ENCODE peak calls at places on chromosome 15, in seven cellular contexts. H, U, Q, X, B, D and V are unnamed samples.
A peak's percentile ranks its signal among the peaks of the same experiment; 100 is the strongest.

GRCh38 chr15:39135989-39136388 is 444.9 kb upstream of the THBS1 start:
- DNase-seq in D (no peak), B (no peak), Q (no peak), X (no peak), U (no peak), H (no peak), V (no peak)

GRCh38 chr15:95563634-95564033 is 766.9 kb upstream of the NR2F2 start:
- DNase-seq in B (no peak), U (no peak), Q (no peak), H (no peak), D (no peak), X (no peak), V (no peak)

GRCh38 chr15:53811530-53811929 is 52.1 kb upstream of the WDR72 start:
- DNase-seq in H (peak; percentile 7), X (no peak), Q (no peak), B (no peak), D (peak; percentile 42), U (no peak), V (no peak)

GRCh38 chr15:87604857-87605446 is 651.6 kb downstream of the NTRK3 start:
- DNase-seq in B (no peak), D (no peak), X (no peak), Q (peak; percentile 41), U (no peak), H (no peak), V (no peak)

GRCh38 chr15:63983071-63983711 is 63.1 kb downstream of the DAPK2 start:
- DNase-seq in X (peak; percentile 71), Q (no peak), B (peak; percentile 65), D (no peak), H (no peak), U (no peak), V (no peak)

GRCh38 chr15:94230436-94230885 is 900 bp upstream of the MCTP2 start:
- DNase-seq in D (no peak), B (no peak), U (no peak), H (no peak), X (no peak), Q (no peak), V (no peak)

GRCh38 chr15:39362832-39363561 is 217.9 kb upstream of the THBS1 start:
- DNase-seq in X (peak; percentile 99), Q (no peak), D (no peak), H (no peak), U (no peak), B (no peak), V (no peak)

GRCh38 chr15:50315814-50316630 is 39.0 kb downstream of the GABPB1 start:
- DNase-seq in Q (no peak), H (peak; percentile 31), D (peak; percentile 42), B (no peak), X (peak; percentile 52), U (no peak), V (peak; percentile 45)

GRCh38 chr15:64623347-64624024 is 151.9 kb downstream of the RBPMS2 start:
- DNase-seq in U (peak; percentile 54), X (no peak), D (no peak), B (no peak), H (no peak), Q (no peak), V (peak; percentile 92)

GRCh38 chr15:55858661-55859060 is 115.7 kb upstream of the PRTG start:
- DNase-seq in B (no peak), U (no peak), D (no peak), H (no peak), Q (no peak), X (no peak), V (no peak)

GRCh38 chr15:63114465-63114864 is 7.2 kb upstream of the LACTB start:
- DNase-seq in D (no peak), U (no peak), B (no peak), H (no peak), Q (no peak), X (peak; percentile 22), V (no peak)

GRCh38 chr15:91126080-91126479 is 26.0 kb downstream of the SV2B start:
- DNase-seq in U (no peak), Q (no peak), B (no peak), X (no peak), D (no peak), H (no peak), V (no peak)

GRCh38 chr15:88389120-88389519 is 78.1 kb downstream of the MRPL46 start:
- DNase-seq in U (no peak), Q (no peak), D (peak; percentile 33), X (no peak), H (no peak), B (no peak), V (no peak)

GRCh38 chr15:41653760-41654159 is 6.4 kb upstream of the MGA start:
- DNase-seq in Q (no peak), U (no peak), D (no peak), X (no peak), B (no peak), H (no peak), V (no peak)

GRCh38 chr15:78854973-78855372 is 17.7 kb upstream of the MORF4L1 start:
- DNase-seq in X (no peak), B (no peak), D (no peak), Q (no peak), U (no peak), H (no peak), V (no peak)

GRCh38 chr15:78855746-78856145 is 16.9 kb upstream of the MORF4L1 start:
- DNase-seq in D (no peak), X (no peak), U (no peak), B (no peak), Q (no peak), H (no peak), V (no peak)

DNA sequence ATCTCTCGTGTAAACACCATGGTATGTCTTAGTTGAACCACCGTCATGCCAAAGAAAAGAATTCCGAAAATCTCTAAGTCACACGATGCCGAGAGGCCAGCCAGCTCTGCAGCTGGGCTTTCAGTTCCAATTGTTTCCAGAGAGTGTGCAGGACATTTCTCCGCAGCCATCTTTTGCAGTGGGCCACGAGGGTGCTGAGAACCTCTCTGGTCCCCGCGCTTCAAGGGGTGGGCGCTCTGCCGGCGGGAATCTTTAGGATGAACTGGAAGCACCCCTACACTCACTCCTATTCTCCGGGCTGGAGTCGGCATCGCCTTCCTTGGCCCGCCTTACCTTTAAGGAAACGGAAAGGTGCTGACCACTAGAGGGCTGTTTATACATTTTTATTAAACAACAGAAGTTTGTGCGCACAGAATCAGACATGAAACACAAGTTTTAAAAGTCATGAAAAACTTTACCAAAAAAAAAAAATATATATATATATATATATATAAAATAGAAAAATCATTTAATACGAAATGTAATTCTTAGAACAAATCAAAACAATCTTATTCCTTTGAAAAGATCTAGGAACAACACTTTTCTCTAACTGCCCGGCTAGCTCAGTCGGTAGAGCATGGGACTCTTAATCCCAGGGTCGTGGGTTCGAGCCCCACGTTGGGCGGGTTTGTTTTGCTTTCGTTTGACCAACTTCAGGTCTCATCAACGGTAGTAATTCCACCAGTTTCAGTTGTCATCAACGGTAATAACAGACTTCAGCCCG is 12.5 kb upstream of the MORF4L1 start:
- DNase-seq in Q (peak; percentile 70), D (peak; percentile 74), X (peak; percentile 76), B (peak; percentile 88), U (peak; percentile 44), H (peak; percentile 79), V (no peak)
- TF ChIP-seq POLR2AphosphoS5 in Q (no peak), D (no peak), X (no peak), B (peak; percentile 74), U (no peak), H (no peak), V (peak; percentile 30)

GRCh38 chr15:67828379-67828968 is 3.2 kb downstream of the SKOR1 start:
- DNase-seq in X (no peak), U (no peak), B (no peak), Q (no peak), D (no peak), H (no peak), V (no peak)

GRCh38 chr15:67826717-67827560 is 1.6 kb downstream of the SKOR1 start:
- DNase-seq in D (no peak), U (no peak), H (no peak), X (no peak), Q (no peak), B (peak; percentile 69), V (no peak)

GRCh38 chr15:67827561-67828378 is 2.5 kb downstream of the SKOR1 start:
- DNase-seq in H (no peak), B (peak; percentile 70), D (no peak), Q (no peak), X (no peak), U (no peak), V (no peak)

GRCh38 chr15:67829647-67830504 is 4.6 kb downstream of the SKOR1 start:
- DNase-seq in U (no peak), D (no peak), B (peak; percentile 52), H (no peak), Q (no peak), X (no peak), V (no peak)

DNA sequence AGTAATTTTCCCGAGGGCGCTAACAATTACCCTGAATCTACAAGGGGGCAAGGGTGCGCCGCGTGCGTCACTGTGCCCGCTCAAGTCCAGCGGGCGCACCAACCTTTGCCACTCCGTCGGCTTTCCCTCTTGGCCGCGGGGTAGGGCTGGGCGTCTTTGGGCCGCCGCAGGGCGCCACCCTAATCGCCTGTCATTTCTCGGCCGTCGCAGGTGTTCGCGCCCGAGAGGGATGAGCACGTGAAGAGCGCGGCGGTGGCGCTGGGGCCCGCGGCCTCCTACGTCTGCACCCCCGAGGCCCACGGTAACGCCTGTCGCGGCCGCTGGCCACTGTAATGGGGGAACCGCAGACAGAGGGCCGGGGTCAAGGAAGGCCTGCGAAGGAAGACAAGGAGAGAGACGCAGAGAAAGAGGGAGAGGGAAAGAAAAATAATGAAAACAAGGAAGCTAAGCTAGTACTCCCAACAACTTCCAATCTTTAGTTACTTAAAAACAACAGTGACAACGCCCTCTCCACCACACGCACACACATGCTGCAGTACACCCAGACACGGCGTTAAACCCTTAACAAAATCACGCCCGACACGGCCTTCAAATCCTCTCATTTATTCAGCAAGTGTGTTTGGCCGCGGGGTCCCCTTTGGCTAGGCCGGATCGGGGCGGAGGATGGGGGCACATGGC is 3.8 kb downstream of the SKOR1 start:
- DNase-seq in U (no peak), X (no peak), H (no peak), D (no peak), B (peak; percentile 55), Q (no peak), V (no peak)
- TF ChIP-seq EZH2 in U (no peak), X (peak; percentile 84), H (no peak), D (no peak), B (peak; percentile 81), Q (no peak), V (no peak)

GRCh38 chr15:75032391-75032790 is 9.0 kb downstream of the PPCDC start:
- DNase-seq in U (no peak), B (no peak), H (no peak), D (no peak), X (peak; percentile 32), Q (no peak), V (no peak)
- H3K9ac ChIP-seq in U (peak overlapping the region; percentile 37), B (no peak overlapping the region), H (no peak overlapping the region), D (no peak overlapping the region), X (peak overlapping the region; percentile 37), Q (no peak overlapping the region), V (peak overlapping the region; percentile 56)

DNA sequence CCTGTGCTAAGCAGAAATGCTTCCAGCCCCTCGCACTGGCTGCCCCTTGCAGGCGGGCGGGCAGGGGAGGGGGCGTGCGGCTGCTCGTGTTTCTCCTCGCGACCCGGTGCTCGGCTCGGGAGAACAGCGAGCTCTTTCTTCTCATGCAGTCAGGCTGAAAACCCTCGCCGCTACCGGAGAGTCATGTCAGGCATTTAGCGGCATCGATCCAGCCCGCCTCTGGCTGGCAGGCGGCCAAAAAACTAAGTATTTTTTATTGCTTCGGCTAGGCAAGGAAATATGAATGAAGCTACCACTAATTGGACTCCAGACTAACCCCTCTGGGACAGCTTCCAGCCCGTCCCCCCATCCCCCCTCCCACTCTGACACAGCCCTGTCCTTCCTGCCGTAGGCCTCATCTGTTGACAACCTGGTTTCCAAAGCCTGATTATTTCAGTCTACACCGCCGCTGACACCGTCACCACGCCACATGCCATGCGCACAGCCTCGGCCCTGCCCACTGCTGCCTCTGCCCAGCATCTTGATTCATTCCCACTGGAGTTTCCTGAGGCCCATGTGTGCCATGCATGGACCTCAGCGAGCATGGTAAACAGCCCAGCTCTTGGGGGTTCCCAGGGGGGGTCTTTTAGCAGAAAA is 35.3 kb downstream of the TLE3 start:
- DNase-seq in B (no peak), D (no peak), X (peak; percentile 60), Q (no peak), H (no peak), U (no peak), V (peak; percentile 71)
- TF ChIP-seq POLR2AphosphoS5 in B (no peak), D (no peak), X (no peak), Q (no peak), H (no peak), U (no peak), V (peak; percentile 50)